ENCODE peak calls at places on chromosomes 12 and 14, in nine cellular contexts. S is AG09309, G is transverse colon, T is activated B cell treated with CpG ODN at 0.5 μM for 24 hours, F is left ventricle myocardium inferior, W is NCI-H2029 treated with DMSO at 0.1 percent for 48 hours, B is NCI-H1105, I is hepatic stellate cell, Y is hypothalamus. R is an unnamed sample.

GRCh38 chr14:53144244-53144643 is 8.9 kb downstream of the DDHD1 start:
- DNase-seq in T (no peak), Y (no peak), F (no peak), S (no peak), I (no peak), B (no peak), W (no peak), G (no peak), R (no peak)

GRCh38 chr12:25501565-25501964 is 51.5 kb downstream of the LMNTD1 start:
- DNase-seq in W (no peak), I (no peak), F (no peak), B (no peak), S (no peak), T (no peak), G (no peak), Y (no peak), R (no peak)

GRCh38 chr12:52521175-52521574 is 981 bp upstream of the KRT5 start:
- DNase-seq in S (no peak), Y (no peak), F (no peak), T (no peak), I (no peak), W (no peak), G (no peak), B (no peak), R (no peak)

GRCh38 chr12:93943766-93944165 is 204.6 kb upstream of the PLXNC1 start:
- DNase-seq in G (no peak), S (no peak), I (peak; percentile 45), Y (no peak), B (no peak), T (no peak), F (no peak), W (no peak), R (peak; percentile 49)

GRCh38 chr12:116432321-116432750 is 126.8 kb upstream of the MAP1LC3B2 start:
- DNase-seq in G (no peak), W (no peak), I (no peak), S (no peak), T (no peak), B (no peak), Y (no peak), F (no peak), R (no peak)

GRCh38 chr14:92340938-92341337 is 18.0 kb downstream of the SLC24A4 start:
- DNase-seq in T (no peak), S (no peak), G (no peak), W (no peak), F (no peak), B (no peak), Y (no peak), I (no peak), R (no peak)

GRCh38 chr12:131371580-131372475 is 339.1 kb upstream of the SFSWAP start:
- DNase-seq in W (no peak), T (no peak), F (no peak), Y (no peak), B (no peak), S (no peak), G (no peak), I (no peak), R (peak; percentile 20)

GRCh38 chr12:111309584-111309983 is 59.3 kb downstream of the PHETA1 start:
- DNase-seq in T (no peak), G (no peak), B (no peak), I (no peak), W (no peak), S (no peak), F (no peak), Y (no peak), R (no peak)